ENCODE peak calls at places on chromosome 13, in ten cellular contexts. S, C, G, W, Z, I, L, Q, M and D are unnamed samples.
A peak's percentile ranks its signal among the peaks of the same experiment; 100 is the strongest.

GRCh38 chr13:74166286-74166685 is 32.1 kb upstream of the KLF12 start:
- DNase-seq in S (no peak), C (no peak), G (no peak), W (no peak), Z (peak; percentile 44), I (no peak), L (no peak), Q (no peak), M (no peak), D (no peak)

GRCh38 chr13:114049026-114049425 is 75.2 kb upstream of the C13orf46 start:
- DNase-seq in S (no peak), C (peak; percentile 31), G (peak; percentile 30), W (no peak), Z (no peak), I (no peak), L (peak; percentile 81), Q (peak; percentile 19), M (no peak), D (no peak)

GRCh38 chr13:96072392-96072791 is 17.5 kb upstream of the HS6ST3 start:
- DNase-seq in S (no peak), C (no peak), G (no peak), W (no peak), Z (no peak), I (no peak), L (no peak), Q (no peak), M (no peak), D (no peak)

GRCh38 chr13:47291116-47291656 is 394.3 kb upstream of the HTR2A start:
- DNase-seq in S (no peak), C (no peak), G (no peak), W (no peak), Z (no peak), I (no peak), L (no peak), Q (no peak), M (no peak), D (no peak)

GRCh38 chr13:80630685-80631121 is 289.8 kb upstream of the SPRY2 start:
- DNase-seq in S (no peak), C (no peak), G (no peak), W (no peak), Z (no peak), I (peak; percentile 75), L (no peak), Q (no peak), M (no peak), D (no peak)

GRCh38 chr13:50691682-50692263 is 151.7 kb downstream of the DLEU7 start:
- DNase-seq in S (no peak), C (no peak), G (no peak), W (peak; percentile 86), Z (no peak), I (no peak), L (no peak), Q (no peak), M (no peak), D (no peak)

GRCh38 chr13:39876258-39876657 is 220.8 kb downstream of the COG6 start:
- DNase-seq in S (no peak), C (no peak), G (no peak), W (peak; percentile 93), Z (peak; percentile 97), I (peak; percentile 77), L (no peak), Q (no peak), M (no peak), D (no peak)

GRCh38 chr13:29607465-29607864 is 12.0 kb upstream of the SLC7A1 start:
- DNase-seq in S (no peak), C (no peak), G (no peak), W (no peak), Z (peak; percentile 27), I (no peak), L (no peak), Q (no peak), M (no peak), D (no peak)

GRCh38 chr13:101752432-101752831 is 300.0 kb downstream of the ITGBL1 start:
- DNase-seq in S (no peak), C (no peak), G (no peak), W (no peak), Z (no peak), I (no peak), L (no peak), Q (no peak), M (no peak), D (no peak)

GRCh38 chr13:110625771-110626321 is 10.5 kb downstream of the NAXD start:
- DNase-seq in S (no peak), C (no peak), G (no peak), W (no peak), Z (no peak), I (no peak), L (peak; percentile 82), Q (no peak), M (no peak), D (no peak)

GRCh38 chr13:48194392-48194754 is 38.6 kb upstream of the ITM2B start:
- DNase-seq in S (no peak), C (no peak), G (no peak), W (no peak), Z (no peak), I (no peak), L (no peak), Q (no peak), M (no peak), D (no peak)

GRCh38 chr13:20121154-20121515 is 39.7 kb downstream of the GJA3 start:
- DNase-seq in S (no peak), C (peak; percentile 13), G (no peak), W (no peak), Z (no peak), I (no peak), L (peak; percentile 34), Q (no peak), M (no peak), D (no peak)

GRCh38 chr13:68929055-68929454 is 1178.6 kb upstream of the ATXN8OS start:
- DNase-seq in S (no peak), C (no peak), G (no peak), W (no peak), Z (no peak), I (no peak), L (no peak), Q (no peak), M (no peak), D (no peak)

GRCh38 chr13:66659291-66660012 is 570.7 kb downstream of the PCDH9 start:
- DNase-seq in S (no peak), C (no peak), G (no peak), W (peak; percentile 11), Z (no peak), I (no peak), L (no peak), Q (no peak), M (no peak), D (no peak)

GRCh38 chr13:30829145-30829544 is 76.9 kb upstream of the MEDAG start:
- DNase-seq in S (no peak), C (no peak), G (no peak), W (peak; percentile 95), Z (peak; percentile 82), I (peak; percentile 74), L (no peak), Q (no peak), M (no peak), D (no peak)

GRCh38 chr13:110520431-110521295 is 40.9 kb downstream of the RAB20 start:
- DNase-seq in S (no peak), C (no peak), G (no peak), W (no peak), Z (peak; percentile 53), I (no peak), L (peak; percentile 87), Q (no peak), M (peak; percentile 11), D (no peak)

GRCh38 chr13:62643007-62643483 is 1227.4 kb upstream of the PCDH20 start:
- DNase-seq in S (no peak), C (no peak), G (no peak), W (peak; percentile 93), Z (peak; percentile 66), I (peak; percentile 4), L (no peak), Q (no peak), M (no peak), D (no peak)

GRCh38 chr13:98089246-98089645 is 53.6 kb upstream of the FARP1 start:
- DNase-seq in S (no peak), C (no peak), G (no peak), W (no peak), Z (peak; percentile 76), I (peak; percentile 27), L (no peak), Q (no peak), M (no peak), D (no peak)

GRCh38 chr13:30718661-30719520 is 16.5 kb upstream of the ALOX5AP start:
- DNase-seq in S (no peak), C (no peak), G (no peak), W (peak; percentile 92), Z (peak; percentile 95), I (peak; percentile 96), L (no peak), Q (no peak), M (no peak), D (no peak)

GRCh38 chr13:22175815-22176214 is 504.9 kb downstream of the FGF9 start:
- DNase-seq in S (no peak), C (no peak), G (no peak), W (no peak), Z (no peak), I (no peak), L (no peak), Q (no peak), M (no peak), D (no peak)

GRCh38 chr13:102729560-102730275 is 34.9 kb upstream of the METTL21C start:
- DNase-seq in S (no peak), C (no peak), G (no peak), W (peak; percentile 44), Z (peak; percentile 78), I (peak; percentile 58), L (no peak), Q (no peak), M (no peak), D (no peak)